ENCODE peak calls at places on chromosomes 13 and 19, in ten cellular contexts. C, J, X, I, G, L, A, K, U and M are unnamed samples.

GRCh38 chr19:19062454-19063182 is 1.2 kb upstream of the SLC25A42 start:
- DNase-seq in C (no peak), J (no peak), X (no peak), I (peak), G (no peak), L (no peak), A (no peak), K (no peak), U (no peak), M (no peak)

GRCh38 chr19:44807162-44807561 is 1.7 kb upstream of the BCAM start:
- DNase-seq in C (no peak), J (no peak), X (no peak), I (no peak), G (peak), L (no peak), A (no peak), K (no peak), U (no peak), M (no peak)

GRCh38 chr13:101111894-101112293 is 304.4 kb downstream of the NALCN start:
- DNase-seq in C (no peak), J (no peak), X (no peak), I (no peak), G (no peak), L (no peak), A (no peak), K (no peak), U (no peak), M (no peak)

GRCh38 chr19:27793644-27794443 is 1419.1 kb downstream of the UQCRFS1 start:
- DNase-seq in C (peak), J (peak), X (peak), I (peak), G (peak), L (peak), A (peak), K (peak), U (peak), M (peak)

GRCh38 chr13:98672947-98673545 is 79.4 kb downstream of the SLC15A1 start:
- DNase-seq in C (peak), J (peak), X (peak), I (peak), G (peak), L (peak), A (peak), K (peak), U (peak), M (peak)

GRCh38 chr19:28294395-28294794 is 918.6 kb downstream of the UQCRFS1 start:
- DNase-seq in C (no peak), J (no peak), X (no peak), I (peak), G (no peak), L (no peak), A (no peak), K (no peak), U (no peak), M (no peak)

GRCh38 chr19:13156968-13157882 is 7.0 kb downstream of the IER2 start:
- DNase-seq in C (peak), J (no peak), X (no peak), I (peak), G (no peak), L (no peak), A (no peak), K (no peak), U (no peak), M (no peak)

GRCh38 chr13:50152224-50152623 is 137.0 kb downstream of the KCNRG start:
- DNase-seq in C (no peak), J (no peak), X (no peak), I (no peak), G (no peak), L (no peak), A (no peak), K (no peak), U (no peak), M (no peak)

GRCh38 chr19:10812902-10813404 is 23.1 kb downstream of the TMED1 start:
- DNase-seq in C (peak), J (peak), X (no peak), I (peak), G (no peak), L (no peak), A (no peak), K (peak), U (no peak), M (peak)

GRCh38 chr19:12647490-12648071 is 19.0 kb downstream of the MAN2B1 start:
- DNase-seq in C (no peak), J (no peak), X (no peak), I (no peak), G (no peak), L (no peak), A (no peak), K (no peak), U (no peak), M (no peak)

GRCh38 chr13:82688400-82688999 is 1193.8 kb downstream of the SLITRK1 start:
- DNase-seq in C (no peak), J (no peak), X (no peak), I (no peak), G (no peak), L (no peak), A (no peak), K (no peak), U (no peak), M (no peak)

GRCh38 chr13:26707122-26708006 is 53.2 kb downstream of the GPR12 start:
- DNase-seq in C (peak), J (no peak), X (no peak), I (peak), G (peak), L (no peak), A (peak), K (peak), U (no peak), M (peak)